ENCODE peak calls at places on chromosome 1, in five cellular contexts. C, U, I, K and W are unnamed samples.

GRCh38 chr1:119827010-119827409 is 15.8 kb upstream of the REG4 start:
- DNase-seq in C (no peak), U (no peak), I (no peak), K (no peak), W (no peak)

GRCh38 chr1:173532237-173532636 is 55.1 kb downstream of the PRDX6 start:
- DNase-seq in C (no peak), U (no peak), I (no peak), K (no peak), W (peak; percentile 28)

GRCh38 chr1:151210830-151211229 is 12.5 kb downstream of the PIP5K1A start:
- DNase-seq in C (no peak), U (no peak), I (no peak), K (no peak), W (no peak)

GRCh38 chr1:206725053-206725963 is 40.6 kb downstream of the MAPKAPK2 start:
- DNase-seq in C (no peak), U (peak; percentile 7), I (peak; percentile 66), K (peak; percentile 45), W (peak; percentile 61)

GRCh38 chr1:15578921-15579682 is 5.7 kb downstream of the AGMAT start:
- DNase-seq in C (peak; percentile 29), U (peak; percentile 48), I (no peak), K (no peak), W (peak; percentile 72)

GRCh38 chr1:244067893-244068292 is 16.8 kb downstream of the ZBTB18 start:
- DNase-seq in C (no peak), U (no peak), I (peak; percentile 69), K (no peak), W (no peak)

GRCh38 chr1:48228156-48228555 is 5.6 kb downstream of the SLC5A9 start:
- DNase-seq in C (no peak), U (no peak), I (peak; percentile 21), K (no peak), W (no peak)

GRCh38 chr1:116001739-116002487 is 25.6 kb downstream of the SLC22A15 start:
- DNase-seq in C (no peak), U (no peak), I (peak; percentile 5), K (no peak), W (no peak)

GRCh38 chr1:90841477-90841876 is 124.4 kb upstream of the BARHL2 start:
- DNase-seq in C (no peak), U (no peak), I (no peak), K (no peak), W (no peak)

GRCh38 chr1:225655509-225656258 is 2.8 kb upstream of the ENAH start:
- DNase-seq in C (no peak), U (no peak), I (peak; percentile 40), K (no peak), W (no peak)

GRCh38 chr1:18482721-18483425 is 2.1 kb downstream of the KLHDC7A start:
- DNase-seq in C (no peak), U (no peak), I (no peak), K (no peak), W (no peak)

GRCh38 chr1:181044449-181044966 is 10.7 kb downstream of the MR1 start:
- DNase-seq in C (no peak), U (peak; percentile 84), I (peak; percentile 8), K (no peak), W (peak; percentile 37)

GRCh38 chr1:236209185-236209584 is 66.8 kb downstream of the GPR137B start:
- DNase-seq in C (no peak), U (no peak), I (no peak), K (no peak), W (no peak)

GRCh38 chr1:20551945-20552727 is at the start of gene FAM43B:
- DNase-seq in C (no peak), U (peak; percentile 66), I (no peak), K (no peak), W (no peak)

GRCh38 chr1:50329332-50329932 is 93.8 kb downstream of the DMRTA2 start:
- DNase-seq in C (no peak), U (no peak), I (peak; percentile 72), K (no peak), W (no peak)